ENCODE peak calls at places on chromosomes 12 and 14, in five cellular contexts. R is M059J, G is HEK293T, U is HuH-7.5, J is LHCN-M2. B is an unnamed sample.

GRCh38 chr14:101808020-101808641 is 46.6 kb downstream of the PPP2R5C start:
- DNase-seq in R (peak), G (peak), J (no peak), U (no peak), B (no peak)

GRCh38 chr12:96989916-96990315 is 82.9 kb downstream of the NEDD1 start:
- DNase-seq in U (peak), J (peak), R (peak), G (peak), B (no peak)

GRCh38 chr14:69554500-69554899 is 20.2 kb downstream of the CCDC177 start:
- DNase-seq in U (no peak), J (no peak), G (no peak), R (no peak), B (no peak)

GRCh38 chr14:93114068-93114710 is 1.5 kb downstream of the ITPK1 start:
- DNase-seq in J (no peak), R (no peak), G (no peak), U (no peak), B (no peak)

GRCh38 chr12:121711925-121712461 is 559 bp upstream of the TMEM120B start:
- DNase-seq in R (peak), G (peak), U (no peak), J (peak), B (no peak)

GRCh38 chr12:132151145-132151765 is 7.0 kb downstream of the NOC4L start:
- DNase-seq in G (no peak), J (no peak), R (no peak), U (no peak), B (no peak)

GRCh38 chr12:116324684-116325664 is 47.5 kb upstream of the MED13L start:
- DNase-seq in G (no peak), R (no peak), J (no peak), U (no peak), B (no peak)

GRCh38 chr14:76917158-76917596 is 91.0 kb downstream of the LRRC74A start:
- DNase-seq in G (peak), U (peak), R (peak), J (peak), B (no peak)

GRCh38 chr12:3456809-3457208 is 34.2 kb upstream of the PRMT8 start:
- DNase-seq in G (peak), J (no peak), U (no peak), R (peak), B (no peak)

GRCh38 chr12:108571604-108572165 is 9.3 kb downstream of the ISCU start:
- DNase-seq in G (no peak), U (no peak), J (no peak), R (no peak), B (no peak)

GRCh38 chr14:83300454-83301064 is 1766.9 kb upstream of the SEL1L start:
- DNase-seq in U (no peak), J (peak), G (peak), R (no peak), B (no peak)

GRCh38 chr12:43728117-43728516 is 30.5 kb downstream of the PUS7L start:
- DNase-seq in R (no peak), U (no peak), J (no peak), G (no peak), B (no peak)

GRCh38 chr12:119692410-119692809 is 24.5 kb downstream of the PRKAB1 start:
- DNase-seq in U (no peak), R (no peak), G (no peak), J (peak), B (no peak)

GRCh38 chr14:59189281-59189821 is 884 bp downstream of the DAAM1 start:
- DNase-seq in J (peak), U (no peak), G (peak), R (peak), B (no peak)

GRCh38 chr12:94127239-94128131 is 20.9 kb upstream of the PLXNC1 start:
- DNase-seq in G (no peak), U (no peak), R (no peak), J (no peak), B (no peak)

GRCh38 chr12:132447327-132447720 is 42.6 kb upstream of the FBRSL1 start:
- DNase-seq in R (no peak), G (no peak), U (no peak), J (no peak), B (no peak)

GRCh38 chr12:21655594-21655993 is 2.0 kb downstream of the LDHB start:
- DNase-seq in R (no peak), G (no peak), J (no peak), U (no peak), B (no peak)

GRCh38 chr14:67137744-67138371 is 51.4 kb upstream of the GARIN2 start:
- DNase-seq in G (no peak), U (no peak), R (peak), J (peak), B (no peak)

GRCh38 chr12:121513464-121514183 is 67.2 kb downstream of the KDM2B start:
- DNase-seq in G (peak), U (peak), J (no peak), R (peak), B (no peak)

GRCh38 chr14:93301821-93302447 is 30.9 kb downstream of the BTBD7 start:
- DNase-seq in U (no peak), R (peak), J (peak), G (no peak), B (no peak)

GRCh38 chr12:24476310-24476709 is 472.6 kb downstream of the BCAT1 start:
- DNase-seq in G (no peak), J (no peak), U (no peak), R (no peak), B (no peak)

GRCh38 chr12:123931686-123932321 is 40.8 kb downstream of the CCDC92 start:
- DNase-seq in U (no peak), G (no peak), J (no peak), R (no peak), B (no peak)

GRCh38 chr12:31006416-31007152 is 67.1 kb upstream of the DDX11 start:
- DNase-seq in J (no peak), G (no peak), U (no peak), R (no peak), B (no peak)

GRCh38 chr14:102493585-102493984 is 16.0 kb downstream of the ANKRD9 start:
- DNase-seq in U (no peak), R (no peak), J (no peak), G (no peak), B (no peak)